ENCODE peak calls at places on chromosomes 13 and 19, in four cellular contexts. E is thoracic aorta, T is dorsolateral prefrontal cortex, O is endodermal cell. U is an unnamed sample.

GRCh38 chr13:92164822-92165221 is 766.4 kb downstream of the GPC5 start:
- DNase-seq in E (no peak), T (no peak), O (peak), U (no peak)

GRCh38 chr19:48631254-48631653 is 5.9 kb downstream of the DBP start:
- DNase-seq in E (no peak), T (no peak), O (peak), U (no peak)

GRCh38 chr19:38975861-38976271 is 324 bp upstream of the FBXO17 start:
- DNase-seq in E (no peak), T (no peak), O (peak), U (no peak)

GRCh38 chr13:33034897-33035296 is 18.7 kb downstream of the KL start:
- DNase-seq in E (no peak), T (no peak), O (no peak), U (no peak)

GRCh38 chr13:30113983-30114491 is 193.3 kb downstream of the KATNAL1 start:
- DNase-seq in E (no peak), T (no peak), O (peak), U (no peak)

GRCh38 chr19:49741210-49741844 is 21.8 kb downstream of the TSKS start:
- DNase-seq in E (no peak), T (no peak), O (no peak), U (no peak)

GRCh38 chr13:19056355-19056880 is 125.2 kb downstream of the TUBA3C start:
- DNase-seq in E (no peak), T (no peak), O (no peak), U (no peak)

GRCh38 chr13:48595330-48596127 is 58.2 kb upstream of the CYSLTR2 start:
- DNase-seq in E (no peak), T (no peak), O (peak), U (peak)

GRCh38 chr19:45526143-45526542 is 18.9 kb downstream of the VASP start:
- DNase-seq in E (no peak), T (peak), O (peak), U (peak)

GRCh38 chr19:35029737-35030256 is 473 bp upstream of the SCN1B start:
- DNase-seq in E (no peak), T (no peak), O (peak), U (no peak)

GRCh38 chr19:2409352-2409912 is 18.0 kb downstream of the TIMM13 start:
- DNase-seq in E (no peak), T (no peak), O (no peak), U (no peak)

GRCh38 chr13:98957731-98958442 is 20.0 kb downstream of the DOCK9 start:
- DNase-seq in E (no peak), T (no peak), O (no peak), U (no peak)

GRCh38 chr13:45521292-45521691 is 56.6 kb downstream of the COG3 start:
- DNase-seq in E (no peak), T (no peak), O (no peak), U (no peak)

GRCh38 chr19:41128692-41129091 is 14.5 kb downstream of the CYP2F1 start:
- DNase-seq in E (no peak), T (no peak), O (no peak), U (no peak)

GRCh38 chr19:43554317-43554895 is 20.9 kb downstream of the XRCC1 start:
- DNase-seq in E (no peak), T (no peak), O (no peak), U (no peak)

GRCh38 chr13:21675095-21676007 is 4.5 kb downstream of the FGF9 start:
- DNase-seq in E (no peak), T (peak), O (peak), U (no peak)

GRCh38 chr13:93956416-93956815 is 523.1 kb downstream of the DCT start:
- DNase-seq in E (no peak), T (no peak), O (no peak), U (no peak)

GRCh38 chr13:98216135-98216565 is 39.1 kb upstream of the RNF113B start:
- DNase-seq in E (no peak), T (no peak), O (no peak), U (peak)

GRCh38 chr13:113751491-113751890 is 7.5 kb upstream of the TMEM255B start:
- DNase-seq in E (no peak), T (no peak), O (no peak), U (no peak)

GRCh38 chr19:4310247-4311121 is 6.1 kb downstream of the FSD1 start:
- DNase-seq in E (no peak), T (no peak), O (peak), U (no peak)

GRCh38 chr19:16051254-16052025 is 24.9 kb upstream of the TPM4 start:
- DNase-seq in E (no peak), T (no peak), O (peak), U (no peak)

GRCh38 chr13:108346376-108346775 is 76.9 kb downstream of the TNFSF13B start:
- DNase-seq in E (no peak), T (no peak), O (peak), U (no peak)

GRCh38 chr19:37936166-37936565 is 29.2 kb downstream of the SIPA1L3 start:
- DNase-seq in E (no peak), T (no peak), O (no peak), U (no peak)

GRCh38 chr19:1699998-1700732 is 47.8 kb upstream of the TCF3 start:
- DNase-seq in E (no peak), T (no peak), O (no peak), U (no peak)

GRCh38 chr19:11196406-11197287 is 698 bp downstream of the KANK2 start:
- DNase-seq in E (no peak), T (no peak), O (peak), U (no peak)

GRCh38 chr13:24123761-24124160 is 36.8 kb upstream of the SPATA13 start:
- DNase-seq in E (no peak), T (no peak), O (no peak), U (no peak)

GRCh38 chr13:24116103-24116502 is 44.4 kb upstream of the SPATA13 start:
- DNase-seq in E (no peak), T (no peak), O (no peak), U (no peak)

GRCh38 chr13:24118576-24118975 is 41.9 kb upstream of the SPATA13 start:
- DNase-seq in E (no peak), T (no peak), O (no peak), U (no peak)

GRCh38 chr13:24115671-24116070 is 44.8 kb upstream of the SPATA13 start:
- DNase-seq in E (no peak), T (no peak), O (no peak), U (no peak)

DNA sequence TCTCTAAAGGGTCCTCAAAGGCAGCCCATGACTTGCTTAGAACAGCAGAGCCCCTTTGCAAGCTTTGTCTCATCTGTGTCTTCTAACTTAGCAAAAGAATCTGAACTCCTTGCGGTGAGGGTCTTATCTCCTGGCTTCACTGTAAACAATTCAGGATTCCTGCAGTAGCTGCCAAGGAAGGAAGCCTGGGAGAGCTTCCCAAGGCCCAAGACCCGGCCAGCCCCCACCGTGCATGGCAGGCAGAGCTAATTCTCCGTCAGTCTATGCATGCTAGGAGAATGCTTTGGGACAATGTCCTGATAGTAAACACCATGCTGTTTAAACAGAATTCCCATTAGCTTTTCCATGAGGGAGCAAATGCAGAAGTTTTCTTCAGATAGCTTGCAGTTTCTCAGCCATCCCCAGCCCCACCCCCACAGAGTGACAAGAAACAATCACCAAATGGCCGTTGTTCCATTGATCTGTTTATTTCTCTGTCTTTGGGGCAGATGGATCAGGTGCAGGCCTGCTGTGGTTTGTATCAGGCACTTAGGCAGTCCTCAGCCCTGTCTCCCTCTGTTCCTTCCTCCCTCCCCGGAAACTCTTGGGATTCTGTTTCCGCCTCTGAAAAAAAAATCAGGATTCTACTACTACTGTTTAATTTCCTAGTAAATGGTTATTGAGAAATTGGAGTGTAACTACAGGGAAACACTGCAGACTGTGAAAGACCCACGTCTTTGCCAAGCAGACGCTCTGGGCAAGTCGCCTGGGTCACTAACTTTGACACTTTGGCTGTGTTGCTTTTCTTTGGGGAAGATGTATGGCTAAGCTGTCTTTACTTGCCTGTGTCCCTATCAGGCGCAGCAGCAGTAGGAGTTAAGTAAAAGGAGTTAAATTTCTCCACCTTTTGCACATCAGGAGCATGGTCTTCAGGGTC is 40.7 kb upstream of the SPATA13 start:
- DNase-seq in E (no peak), T (no peak), O (peak), U (no peak)
- H3K27ac ChIP-seq in E (no peak), T (no peak), O (peak), U (no peak)

GRCh38 chr13:26621731-26622401 is 64.4 kb downstream of the WASF3 start:
- DNase-seq in E (no peak), T (no peak), O (no peak), U (no peak)
- H3K27ac ChIP-seq in E (no peak), T (no peak), O (no peak), U (no peak)

GRCh38 chr19:50975766-50976165 is 6.4 kb upstream of the KLK6 start:
- DNase-seq in E (no peak), T (no peak), O (peak), U (no peak)
- H3K27ac ChIP-seq in E (no peak), T (no peak), O (no peak), U (no peak)

GRCh38 chr13:77298403-77298802 is 28.5 kb downstream of the MYCBP2 start:
- DNase-seq in E (no peak), T (no peak), O (no peak), U (no peak)
- H3K27ac ChIP-seq in E (no peak), T (no peak), O (no peak), U (no peak)